ENCODE peak calls at places on chromosomes 4 and X, in eight cellular contexts. One of them, this sample, is unnamed.
A peak's percentile ranks its signal among the peaks of the same experiment; 100 is the strongest.

GRCh38 chrX:11641368-11641767 is 24.4 kb downstream of the ARHGAP6 start:
- DNase-seq in cardiac muscle cell: no peak
- DNase-seq in Karpas-422: no peak
- DNase-seq in CD4-positive, alpha-beta memory T cell: no peak
- DNase-seq in adipocyte: peak; percentile 48
- DNase-seq in suprapubic skin: no peak
- DNase-seq in CD8-positive, alpha-beta memory T cell: no peak
- DNase-seq in left lung: no peak
- DNase-seq in this sample: no peak

GRCh38 chr4:36244257-36245084 is at the start of gene ARAP2:
- DNase-seq in suprapubic skin: peak; percentile 72
- DNase-seq in adipocyte: peak; percentile 9
- DNase-seq in Karpas-422: peak; percentile 61
- DNase-seq in CD4-positive, alpha-beta memory T cell: peak; percentile 75
- DNase-seq in left lung: peak; percentile 75
- DNase-seq in CD8-positive, alpha-beta memory T cell: peak; percentile 78
- DNase-seq in cardiac muscle cell: peak; percentile 73
- DNase-seq in this sample: peak; percentile 74

GRCh38 chr4:177100307-177100706 is 209.4 kb upstream of the NEIL3 start:
- DNase-seq in CD8-positive, alpha-beta memory T cell: no peak
- DNase-seq in Karpas-422: no peak
- DNase-seq in CD4-positive, alpha-beta memory T cell: no peak
- DNase-seq in suprapubic skin: no peak
- DNase-seq in left lung: no peak
- DNase-seq in cardiac muscle cell: no peak
- DNase-seq in adipocyte: no peak
- DNase-seq in this sample: no peak

GRCh38 chr4:54658321-54659093 is 750 bp downstream of the KIT start:
- DNase-seq in left lung: peak; percentile 47
- DNase-seq in Karpas-422: no peak
- DNase-seq in adipocyte: peak; percentile 80
- DNase-seq in cardiac muscle cell: peak; percentile 78
- DNase-seq in CD8-positive, alpha-beta memory T cell: peak; percentile 15
- DNase-seq in CD4-positive, alpha-beta memory T cell: peak; percentile 9
- DNase-seq in suprapubic skin: peak; percentile 65
- DNase-seq in this sample: peak; percentile 16

GRCh38 chrX:14837155-14837554 is 35.7 kb downstream of the FANCB start:
- DNase-seq in suprapubic skin: no peak
- DNase-seq in adipocyte: no peak
- DNase-seq in cardiac muscle cell: no peak
- DNase-seq in CD4-positive, alpha-beta memory T cell: no peak
- DNase-seq in CD8-positive, alpha-beta memory T cell: no peak
- DNase-seq in left lung: no peak
- DNase-seq in Karpas-422: no peak
- DNase-seq in this sample: no peak

GRCh38 chr4:177351611-177352010 is 41.9 kb downstream of the NEIL3 start:
- DNase-seq in left lung: no peak
- DNase-seq in CD8-positive, alpha-beta memory T cell: no peak
- DNase-seq in cardiac muscle cell: no peak
- DNase-seq in Karpas-422: no peak
- DNase-seq in adipocyte: no peak
- DNase-seq in CD4-positive, alpha-beta memory T cell: no peak
- DNase-seq in suprapubic skin: no peak
- DNase-seq in this sample: no peak

GRCh38 chr4:133148690-133149363 is at the start of gene PCDH10:
- DNase-seq in left lung: peak; percentile 82
- DNase-seq in Karpas-422: no peak
- DNase-seq in CD8-positive, alpha-beta memory T cell: no peak
- DNase-seq in cardiac muscle cell: peak; percentile 96
- DNase-seq in suprapubic skin: peak; percentile 84
- DNase-seq in adipocyte: peak; percentile 99
- DNase-seq in CD4-positive, alpha-beta memory T cell: no peak
- DNase-seq in this sample: no peak

GRCh38 chr4:5460106-5460801 is 248.1 kb downstream of the EVC2 start:
- DNase-seq in adipocyte: peak; percentile 63
- DNase-seq in cardiac muscle cell: peak; percentile 34
- DNase-seq in Karpas-422: peak; percentile 71
- DNase-seq in CD4-positive, alpha-beta memory T cell: no peak
- DNase-seq in left lung: no peak
- DNase-seq in suprapubic skin: no peak
- DNase-seq in CD8-positive, alpha-beta memory T cell: no peak
- DNase-seq in this sample: no peak

GRCh38 chr4:8870647-8871416 is 807 bp downstream of the HMX1 start:
- DNase-seq in Karpas-422: no peak
- DNase-seq in CD4-positive, alpha-beta memory T cell: no peak
- DNase-seq in adipocyte: no peak
- DNase-seq in CD8-positive, alpha-beta memory T cell: no peak
- DNase-seq in suprapubic skin: no peak
- DNase-seq in left lung: no peak
- DNase-seq in cardiac muscle cell: no peak
- DNase-seq in this sample: no peak

GRCh38 chr4:5874811-5875465 is 17.9 kb downstream of the CRMP1 start:
- DNase-seq in CD4-positive, alpha-beta memory T cell: no peak
- DNase-seq in Karpas-422: peak; percentile 36
- DNase-seq in suprapubic skin: no peak
- DNase-seq in CD8-positive, alpha-beta memory T cell: no peak
- DNase-seq in adipocyte: peak; percentile 34
- DNase-seq in cardiac muscle cell: no peak
- DNase-seq in left lung: no peak
- DNase-seq in this sample: no peak

GRCh38 chr4:107913283-107913899 is 18.0 kb upstream of the CYP2U1 start:
- DNase-seq in CD4-positive, alpha-beta memory T cell: peak; percentile 58
- DNase-seq in suprapubic skin: no peak
- DNase-seq in CD8-positive, alpha-beta memory T cell: peak; percentile 57
- DNase-seq in left lung: no peak
- DNase-seq in cardiac muscle cell: peak; percentile 76
- DNase-seq in Karpas-422: peak; percentile 83
- DNase-seq in adipocyte: peak; percentile 92
- DNase-seq in this sample: peak; percentile 63

GRCh38 chrX:93322110-93322509 is 351.3 kb downstream of the NAP1L3 start:
- DNase-seq in adipocyte: no peak
- DNase-seq in cardiac muscle cell: peak; percentile 33
- DNase-seq in CD4-positive, alpha-beta memory T cell: no peak
- DNase-seq in left lung: no peak
- DNase-seq in CD8-positive, alpha-beta memory T cell: no peak
- DNase-seq in suprapubic skin: no peak
- DNase-seq in Karpas-422: no peak
- DNase-seq in this sample: no peak

GRCh38 chrX:22396408-22396807 is 123.7 kb downstream of the CBLL2 start:
- DNase-seq in suprapubic skin: no peak
- DNase-seq in CD8-positive, alpha-beta memory T cell: no peak
- DNase-seq in cardiac muscle cell: no peak
- DNase-seq in left lung: no peak
- DNase-seq in Karpas-422: no peak
- DNase-seq in adipocyte: no peak
- DNase-seq in CD4-positive, alpha-beta memory T cell: no peak
- DNase-seq in this sample: no peak

GRCh38 chr4:147765121-147765521 is 33.2 kb downstream of the ARHGAP10 start:
- DNase-seq in CD8-positive, alpha-beta memory T cell: no peak
- DNase-seq in adipocyte: no peak
- DNase-seq in suprapubic skin: no peak
- DNase-seq in left lung: no peak
- DNase-seq in cardiac muscle cell: no peak
- DNase-seq in CD4-positive, alpha-beta memory T cell: no peak
- DNase-seq in Karpas-422: no peak
- DNase-seq in this sample: no peak

GRCh38 chr4:129623233-129623632 is 527.3 kb downstream of the C4orf33 start:
- DNase-seq in CD4-positive, alpha-beta memory T cell: no peak
- DNase-seq in suprapubic skin: no peak
- DNase-seq in Karpas-422: no peak
- DNase-seq in left lung: no peak
- DNase-seq in adipocyte: peak; percentile 31
- DNase-seq in cardiac muscle cell: no peak
- DNase-seq in CD8-positive, alpha-beta memory T cell: no peak
- DNase-seq in this sample: peak; percentile 42

GRCh38 chr4:180636696-180637095 is 1606.5 kb upstream of the TENM3 start:
- DNase-seq in CD8-positive, alpha-beta memory T cell: no peak
- DNase-seq in cardiac muscle cell: no peak
- DNase-seq in Karpas-422: no peak
- DNase-seq in left lung: no peak
- DNase-seq in CD4-positive, alpha-beta memory T cell: no peak
- DNase-seq in adipocyte: peak; percentile 90
- DNase-seq in suprapubic skin: no peak
- DNase-seq in this sample: no peak

GRCh38 chr4:56480691-56481090 is 13.3 kb downstream of the SRP72 start:
- DNase-seq in adipocyte: no peak
- DNase-seq in CD8-positive, alpha-beta memory T cell: no peak
- DNase-seq in suprapubic skin: no peak
- DNase-seq in cardiac muscle cell: no peak
- DNase-seq in Karpas-422: no peak
- DNase-seq in left lung: no peak
- DNase-seq in CD4-positive, alpha-beta memory T cell: no peak
- DNase-seq in this sample: no peak

GRCh38 chr4:56477192-56477706 is 9.8 kb downstream of the SRP72 start:
- DNase-seq in cardiac muscle cell: no peak
- DNase-seq in Karpas-422: no peak
- DNase-seq in CD8-positive, alpha-beta memory T cell: no peak
- DNase-seq in adipocyte: no peak
- DNase-seq in left lung: no peak
- DNase-seq in suprapubic skin: no peak
- DNase-seq in CD4-positive, alpha-beta memory T cell: no peak
- DNase-seq in this sample: no peak

GRCh38 chr4:56475917-56476316 is 8.5 kb downstream of the SRP72 start:
- DNase-seq in left lung: no peak
- DNase-seq in CD4-positive, alpha-beta memory T cell: no peak
- DNase-seq in cardiac muscle cell: no peak
- DNase-seq in Karpas-422: no peak
- DNase-seq in adipocyte: no peak
- DNase-seq in CD8-positive, alpha-beta memory T cell: no peak
- DNase-seq in suprapubic skin: no peak
- DNase-seq in this sample: no peak
- H3K36me3 ChIP-seq in left lung: peaks cover 100% of the 10 kb centered on the region
- H3K36me3 ChIP-seq in CD4-positive, alpha-beta memory T cell: peaks cover 63% of the 10 kb centered on the region
- H3K36me3 ChIP-seq in cardiac muscle cell: peaks cover 73% of the 10 kb centered on the region
- H3K36me3 ChIP-seq in Karpas-422: peaks cover 64% of the 10 kb centered on the region
- H3K36me3 ChIP-seq in adipocyte: peaks cover 94% of the 10 kb centered on the region
- H3K36me3 ChIP-seq in CD8-positive, alpha-beta memory T cell: peaks cover 61% of the 10 kb centered on the region
- H3K36me3 ChIP-seq in suprapubic skin: peaks cover 99% of the 10 kb centered on the region
- H3K36me3 ChIP-seq in this sample: peaks cover 89% of the 10 kb centered on the region

DNA sequence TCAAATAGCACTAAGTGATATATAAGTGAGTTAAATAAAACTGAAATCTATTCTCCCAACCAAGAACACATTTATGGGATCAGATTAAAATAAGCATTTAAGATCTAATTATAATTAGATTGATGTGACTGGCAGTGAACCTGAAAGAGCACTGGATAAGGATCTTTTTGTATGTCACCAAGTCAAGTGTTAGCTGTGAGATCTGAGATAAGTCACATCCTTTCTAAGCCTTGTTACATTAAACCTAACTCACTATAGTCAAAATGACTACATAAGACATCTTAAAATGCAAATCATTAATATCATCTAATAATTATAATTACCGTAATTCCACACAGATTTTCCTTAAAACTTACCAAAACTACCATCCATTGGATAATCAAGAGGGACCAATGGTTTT is 1.6 kb downstream of the CCNA2 start:
- DNase-seq in Karpas-422: no peak
- DNase-seq in left lung: no peak
- DNase-seq in CD4-positive, alpha-beta memory T cell: no peak
- DNase-seq in cardiac muscle cell: no peak
- DNase-seq in adipocyte: no peak
- DNase-seq in CD8-positive, alpha-beta memory T cell: no peak
- DNase-seq in suprapubic skin: no peak
- DNase-seq in this sample: no peak
- H3K4me3 ChIP-seq in Karpas-422: peak overlapping the region; percentile 91
- H3K4me3 ChIP-seq in left lung: no peak overlapping the region
- H3K4me3 ChIP-seq in CD4-positive, alpha-beta memory T cell: no peak overlapping the region
- H3K4me3 ChIP-seq in cardiac muscle cell: peak overlapping the region; percentile 92
- H3K4me3 ChIP-seq in adipocyte: peak overlapping the region; percentile 84
- H3K4me3 ChIP-seq in CD8-positive, alpha-beta memory T cell: peak overlapping the region; percentile 83
- H3K4me3 ChIP-seq in suprapubic skin: no peak overlapping the region
- H3K4me3 ChIP-seq in this sample: no peak overlapping the region

DNA sequence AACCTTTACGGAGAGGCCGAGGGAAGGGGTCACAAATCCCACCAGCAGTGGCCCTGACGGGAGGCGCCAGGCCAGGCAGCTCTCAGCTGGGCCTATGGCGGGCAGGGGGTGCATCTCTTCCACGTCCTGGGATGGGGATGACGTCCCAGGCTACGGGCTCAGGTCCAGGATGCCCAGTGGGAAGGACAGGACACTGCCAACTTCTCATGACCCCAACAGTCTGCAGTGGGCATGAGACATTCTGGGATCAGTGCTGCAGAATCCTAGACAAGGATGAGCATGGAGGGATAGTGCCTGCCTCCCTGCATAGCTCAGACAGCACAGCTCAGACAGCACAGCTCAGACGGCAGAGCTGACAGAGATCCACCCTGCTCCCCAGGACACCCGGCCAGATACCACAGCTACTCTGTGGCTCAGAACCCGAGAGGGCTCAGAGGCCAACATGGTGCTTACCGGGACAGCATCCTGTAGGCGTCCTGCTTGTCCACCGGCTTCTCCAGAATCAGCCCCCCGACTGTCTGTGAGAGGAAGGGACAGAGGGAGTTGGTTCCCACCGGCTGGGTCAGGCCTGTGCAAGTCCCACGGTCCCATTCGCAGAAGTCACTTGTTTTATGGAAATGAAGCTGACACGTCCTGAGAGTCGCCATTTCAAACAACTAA is 17.3 kb downstream of the ASMTL start:
- DNase-seq in suprapubic skin: peak; percentile 40
- DNase-seq in Karpas-422: no peak
- DNase-seq in left lung: peak; percentile 30
- DNase-seq in CD8-positive, alpha-beta memory T cell: no peak
- DNase-seq in cardiac muscle cell: no peak
- DNase-seq in CD4-positive, alpha-beta memory T cell: no peak
- DNase-seq in adipocyte: no peak
- DNase-seq in this sample: no peak
- H3K36me3 ChIP-seq in suprapubic skin: peaks cover 74% of the 10 kb centered on the region
- H3K36me3 ChIP-seq in Karpas-422: peaks cover 22% of the 10 kb centered on the region
- H3K36me3 ChIP-seq in left lung: peaks cover 75% of the 10 kb centered on the region
- H3K36me3 ChIP-seq in CD8-positive, alpha-beta memory T cell: peaks cover 4% of the 10 kb centered on the region
- H3K36me3 ChIP-seq in cardiac muscle cell: peaks cover 6% of the 10 kb centered on the region
- H3K36me3 ChIP-seq in CD4-positive, alpha-beta memory T cell: peaks cover 12% of the 10 kb centered on the region
- H3K36me3 ChIP-seq in adipocyte: peaks cover 32% of the 10 kb centered on the region
- H3K36me3 ChIP-seq in this sample: no peaks in the 10 kb centered on the region

DNA sequence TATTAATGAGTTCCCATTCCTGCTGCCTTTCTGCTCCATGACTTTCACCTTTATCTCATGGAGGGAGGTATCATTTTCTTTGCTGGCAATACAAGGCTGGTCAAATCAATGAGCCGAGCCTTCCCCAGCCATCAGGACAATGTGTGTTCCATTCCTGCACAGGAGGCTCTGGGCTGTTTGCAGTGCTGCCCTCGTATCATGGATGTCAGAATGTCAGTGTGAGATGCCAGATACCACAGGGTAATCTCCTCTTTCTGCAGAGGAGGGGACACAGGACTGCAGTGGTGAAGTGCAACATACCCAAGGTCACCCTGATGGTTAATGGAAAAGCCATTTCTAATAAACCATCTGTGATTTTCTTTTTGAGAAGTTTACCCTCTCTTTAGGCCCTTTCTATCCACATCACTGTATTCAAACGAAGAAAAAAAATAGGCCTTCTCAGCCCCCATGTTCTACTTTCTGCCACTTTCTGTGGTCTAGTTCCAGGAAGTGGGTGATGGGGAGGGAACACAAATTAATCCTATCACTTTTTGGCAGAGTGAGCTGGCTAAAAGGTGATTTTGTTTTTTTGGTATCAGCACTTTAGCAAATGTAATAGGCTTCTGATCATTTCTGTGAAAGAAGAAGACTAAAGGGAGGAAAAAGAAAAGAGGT is 490.2 kb upstream of the BOD1L1 start:
- DNase-seq in CD4-positive, alpha-beta memory T cell: no peak
- DNase-seq in adipocyte: no peak
- DNase-seq in cardiac muscle cell: peak; percentile 34
- DNase-seq in left lung: no peak
- DNase-seq in Karpas-422: no peak
- DNase-seq in suprapubic skin: no peak
- DNase-seq in CD8-positive, alpha-beta memory T cell: no peak
- DNase-seq in this sample: no peak
- H3K4me3 ChIP-seq in CD4-positive, alpha-beta memory T cell: no peak overlapping the region
- H3K4me3 ChIP-seq in adipocyte: no peak overlapping the region
- H3K4me3 ChIP-seq in cardiac muscle cell: no peak overlapping the region
- H3K4me3 ChIP-seq in left lung: no peak overlapping the region
- H3K4me3 ChIP-seq in Karpas-422: no peak overlapping the region
- H3K4me3 ChIP-seq in suprapubic skin: no peak overlapping the region
- H3K4me3 ChIP-seq in CD8-positive, alpha-beta memory T cell: no peak overlapping the region
- H3K4me3 ChIP-seq in this sample: no peak overlapping the region

This sample was measured in naive thymus-derived CD4-positive, alpha-beta T cell.